ENCODE peak calls at places on chromosomes 1 and 21, in seven cellular contexts. L is lower lobe of right lung; N is anterior cingulate cortex; C is non-pigmented ciliary epithelial cell; R is central memory CD4-positive, alpha-beta T cell; P is left ventricle myocardium inferior; Q is tibial artery. X is an unnamed sample.

GRCh38 chr1:183588827-183589226 is 1.4 kb downstream of the NCF2 start:
- DNase-seq in P (no peak), L (no peak), C (no peak), Q (no peak), N (no peak), R (no peak), X (peak)

GRCh38 chr1:109265016-109265415 is 15.7 kb downstream of the CELSR2 start:
- DNase-seq in N (no peak), L (no peak), Q (no peak), C (no peak), P (no peak), R (no peak), X (no peak)

GRCh38 chr1:28811766-28812668 is at the start of gene OPRD1:
- DNase-seq in N (no peak), R (no peak), C (no peak), L (no peak), P (no peak), Q (no peak), X (no peak)

GRCh38 chr1:7570311-7570710 is 200.8 kb upstream of the VAMP3 start:
- DNase-seq in C (no peak), Q (no peak), R (no peak), N (no peak), L (peak), P (no peak), X (no peak)

GRCh38 chr1:156705321-156705917 is at the start of gene CRABP2:
- DNase-seq in C (no peak), N (no peak), Q (peak), P (no peak), L (peak), R (no peak), X (peak)

GRCh38 chr1:201042663-201043461 is 19.3 kb upstream of the KIF21B start:
- DNase-seq in R (peak), C (no peak), Q (no peak), P (peak), N (no peak), L (peak), X (peak)

GRCh38 chr1:154407021-154407865 is 2.1 kb downstream of the IL6R start:
- DNase-seq in L (peak), N (no peak), P (no peak), R (peak), C (no peak), Q (peak), X (peak)

GRCh38 chr1:31576743-31577455 is 584 bp downstream of the TINAGL1 start:
- DNase-seq in Q (no peak), P (no peak), R (no peak), C (no peak), L (no peak), N (no peak), X (peak)

GRCh38 chr1:90973897-90974798 is 47.7 kb downstream of the ZNF644 start:
- DNase-seq in R (no peak), Q (no peak), C (peak), L (no peak), N (no peak), P (no peak), X (no peak)

GRCh38 chr1:151992345-151993083 is 1.1 kb downstream of the S100A10 start:
- DNase-seq in C (peak), Q (peak), P (peak), N (no peak), L (peak), R (no peak), X (peak)

GRCh38 chr1:15014521-15014920 is 139.0 kb upstream of the TMEM51 start:
- DNase-seq in P (no peak), L (no peak), C (no peak), R (no peak), N (no peak), Q (no peak), X (no peak)

GRCh38 chr1:156584813-156585212 is 5.3 kb downstream of the TTC24 start:
- DNase-seq in N (no peak), L (no peak), R (no peak), C (no peak), Q (no peak), P (no peak), X (no peak)

GRCh38 chr1:228905579-228905978 is 170.3 kb downstream of the RHOU start:
- DNase-seq in P (no peak), R (no peak), N (no peak), C (no peak), L (no peak), Q (no peak), X (no peak)

GRCh38 chr1:5991784-5992033 is 516 bp downstream of the NPHP4 start:
- DNase-seq in R (no peak), N (no peak), P (peak), Q (no peak), L (peak), C (no peak), X (no peak)

GRCh38 chr1:245749053-245749452 is 594.3 kb downstream of the KIF26B start:
- DNase-seq in C (no peak), Q (no peak), P (no peak), L (no peak), N (no peak), R (no peak), X (no peak)

GRCh38 chr1:182614796-182615451 is 10.7 kb upstream of the RGS16 start:
- DNase-seq in Q (peak), P (peak), C (no peak), N (peak), R (peak), L (peak), X (peak)

GRCh38 chr1:58999676-59000075 is 215.8 kb upstream of the JUN start:
- DNase-seq in L (no peak), N (no peak), P (no peak), Q (no peak), R (no peak), C (no peak), X (no peak)

GRCh38 chr1:191886977-191887376 is 271.3 kb upstream of the RGS18 start:
- DNase-seq in P (no peak), C (no peak), R (no peak), L (no peak), N (no peak), Q (no peak), X (no peak)

GRCh38 chr1:159854693-159855192 is 7.7 kb downstream of the VSIG8 start:
- DNase-seq in Q (peak), L (peak), R (peak), P (peak), N (peak), C (no peak), X (peak)

GRCh38 chr1:151131832-151132675 is 14.4 kb downstream of the SEMA6C start:
- DNase-seq in P (no peak), L (no peak), R (no peak), N (no peak), Q (peak), C (no peak), X (peak)

GRCh38 chr1:201016943-201017827 is 6.3 kb downstream of the KIF21B start:
- DNase-seq in Q (no peak), P (no peak), C (no peak), N (no peak), L (peak), R (no peak), X (no peak)

GRCh38 chr1:32962248-32962896 is 2.2 kb downstream of the RNF19B start:
- DNase-seq in N (no peak), L (no peak), R (peak), C (no peak), P (no peak), Q (no peak), X (no peak)

GRCh38 chr1:223531742-223532341 is 133.7 kb downstream of the CAPN8 start:
- DNase-seq in C (peak), R (no peak), N (peak), P (peak), Q (peak), L (peak), X (peak)

GRCh38 chr21:42213082-42213774 is 5.7 kb upstream of the ABCG1 start:
- DNase-seq in N (no peak), Q (peak), L (no peak), P (no peak), C (no peak), R (no peak), X (peak)

GRCh38 chr1:171280596-171280995 is 32.3 kb downstream of the FMO1 start:
- DNase-seq in L (no peak), R (no peak), Q (no peak), N (no peak), P (no peak), C (no peak), X (no peak)

GRCh38 chr1:2823921-2824660 is 22.6 kb upstream of the TTC34 start:
- DNase-seq in L (peak), R (no peak), N (no peak), C (no peak), Q (no peak), P (no peak), X (no peak)

GRCh38 chr1:156376146-156376545 is 7.1 kb downstream of the RHBG start:
- DNase-seq in N (no peak), Q (no peak), R (no peak), P (no peak), C (no peak), L (no peak), X (no peak)

GRCh38 chr1:34779526-34779925 is 1.5 kb upstream of the GJB3 start:
- DNase-seq in Q (peak), C (no peak), L (no peak), N (no peak), P (no peak), R (no peak), X (no peak)

GRCh38 chr1:115077286-115077983 is 11.9 kb downstream of the TSPAN2 start:
- DNase-seq in C (no peak), Q (no peak), N (no peak), R (no peak), P (no peak), L (no peak), X (no peak)

GRCh38 chr1:205258313-205259176 is 30.8 kb downstream of the TMCC2 start:
- DNase-seq in Q (no peak), P (no peak), N (no peak), R (no peak), L (no peak), C (no peak), X (no peak)

GRCh38 chr1:150168960-150169565 is 19.3 kb downstream of the PLEKHO1 start:
- DNase-seq in R (peak), C (no peak), P (peak), N (no peak), Q (peak), L (peak), X (peak)

GRCh38 chr1:22738522-22738921 is 27.9 kb downstream of the EPHB2 start:
- DNase-seq in R (no peak), L (no peak), C (no peak), P (no peak), N (no peak), Q (no peak), X (no peak)

GRCh38 chr21:44529503-44530125 is 10.4 kb downstream of the KRTAP10-1 start:
- DNase-seq in C (no peak), N (no peak), L (no peak), P (peak), Q (peak), R (no peak), X (peak)

GRCh38 chr1:204706838-204707509 is 21.4 kb upstream of the LRRN2 start:
- DNase-seq in Q (peak), N (peak), R (no peak), L (no peak), C (no peak), P (no peak), X (no peak)

GRCh38 chr1:43879414-43879813 is 54.2 kb upstream of the ARTN start:
- DNase-seq in C (no peak), N (no peak), L (no peak), R (no peak), Q (no peak), P (no peak), X (no peak)

GRCh38 chr1:93979718-93980319 is 70.6 kb upstream of the GCLM start:
- DNase-seq in N (no peak), Q (no peak), L (no peak), C (no peak), P (peak), R (no peak), X (peak)

X was measured in sciatic nerve.